ENCODE peak calls at places on chromosomes 7 and 10, in five cellular contexts. L is NCI-H345; G is stimulated activated CD4-positive, alpha-beta T cell treated with anti-CD3 and anti-CD28 coated beads, TNF-alpha, amount 100 ng/mL, for 24 hours; U is choroid plexus epithelial cell; F is T-cell. Y is an unnamed sample.

GRCh38 chr7:149196705-149197171 is 1.4 kb downstream of the ZNF282 start:
- DNase-seq in U (peak; percentile 36), F (no peak), G (no peak), L (no peak), Y (no peak)

GRCh38 chr7:123184271-123184670 is 15.5 kb downstream of the SLC13A1 start:
- DNase-seq in G (no peak), F (no peak), L (no peak), U (peak; percentile 52), Y (no peak)

GRCh38 chr7:24756989-24757798 is at the start of gene GSDME:
- DNase-seq in G (peak; percentile 34), F (peak; percentile 11), L (peak; percentile 57), U (peak; percentile 50), Y (no peak)

GRCh38 chr10:47013469-47014169 is 102.4 kb downstream of the PTPN20 start:
- DNase-seq in F (no peak), U (no peak), G (no peak), L (no peak), Y (no peak)

GRCh38 chr7:133036290-133036689 is 45.6 kb downstream of the CHCHD3 start:
- DNase-seq in G (no peak), U (no peak), L (no peak), F (no peak), Y (no peak)

GRCh38 chr10:118916777-118917176 is 112.7 kb upstream of the NANOS1 start:
- DNase-seq in U (no peak), G (no peak), F (no peak), L (no peak), Y (no peak)

GRCh38 chr7:27235387-27236052 is 7.1 kb upstream of the EVX1 start:
- DNase-seq in F (no peak), G (no peak), U (peak; percentile 6), L (peak; percentile 70), Y (no peak)

GRCh38 chr10:32050145-32050544 is 6.1 kb downstream of the KIF5B start:
- DNase-seq in U (no peak), L (no peak), G (no peak), F (no peak), Y (no peak)

GRCh38 chr7:2754086-2754485 is 66.1 kb downstream of the AMZ1 start:
- DNase-seq in F (no peak), U (no peak), L (no peak), G (no peak), Y (no peak)

GRCh38 chr7:98745722-98746318 is 124.0 kb downstream of the TMEM130 start:
- DNase-seq in G (peak; percentile 72), F (peak; percentile 64), L (peak; percentile 76), U (peak; percentile 42), Y (peak; percentile 21)

GRCh38 chr7:919114-919442 is 35.4 kb downstream of the ADAP1 start:
- DNase-seq in L (no peak), U (no peak), F (no peak), G (no peak), Y (no peak)

GRCh38 chr7:147885906-147886305 is 704.7 kb upstream of the C7orf33 start:
- DNase-seq in G (no peak), F (no peak), L (no peak), U (no peak), Y (no peak)

Y was measured in G401.